ENCODE peak calls at places on chromosomes 13 and 19, in six cellular contexts. G, W, B, Y, H and O are unnamed samples.

GRCh38 chr13:109870281-109871017 is 84.1 kb upstream of the IRS2 start:
- DNase-seq in B (no peak), W (no peak), H (peak), G (no peak), Y (no peak), O (no peak)

GRCh38 chr13:113349050-113349449 is 14.9 kb downstream of the GRTP1 start:
- DNase-seq in B (no peak), W (no peak), H (no peak), G (no peak), Y (no peak), O (no peak)

GRCh38 chr19:40512473-40513344 is 45.9 kb downstream of the SPTBN4 start:
- DNase-seq in B (no peak), H (peak), W (no peak), G (no peak), Y (no peak), O (no peak)

GRCh38 chr19:45767881-45768643 is 990 bp downstream of the SIX5 start:
- DNase-seq in Y (peak), G (peak), B (no peak), W (no peak), H (peak), O (no peak)

GRCh38 chr19:33110201-33110910 is 21.6 kb upstream of the WDR88 start:
- DNase-seq in G (no peak), B (no peak), H (peak), W (no peak), Y (no peak), O (no peak)

GRCh38 chr19:31745731-31746130 is 396.5 kb upstream of the TSHZ3 start:
- DNase-seq in B (no peak), H (no peak), W (no peak), G (no peak), Y (no peak), O (no peak)

GRCh38 chr19:47110521-47111080 is 3.0 kb downstream of the ZC3H4 start:
- DNase-seq in B (peak), G (no peak), H (no peak), W (peak), Y (no peak), O (no peak)

GRCh38 chr19:12293771-12294307 is 844 bp downstream of the ZNF44 start:
- DNase-seq in G (peak), H (peak), W (peak), B (peak), Y (peak), O (peak)

GRCh38 chr13:51229141-51229540 is 6.9 kb downstream of the FAM124A start:
- DNase-seq in H (no peak), B (no peak), Y (no peak), G (no peak), W (no peak), O (no peak)

GRCh38 chr19:56383826-56384605 is 9.3 kb downstream of the ZNF582 start:
- DNase-seq in B (no peak), G (no peak), W (no peak), H (peak), Y (no peak), O (no peak)

GRCh38 chr13:113145496-113145895 is 13.0 kb upstream of the PROZ start:
- DNase-seq in G (no peak), H (no peak), B (peak), W (no peak), Y (no peak), O (peak)

GRCh38 chr19:14073925-14074838 is 1.6 kb downstream of the MISP3 start:
- DNase-seq in B (peak), G (no peak), H (no peak), Y (no peak), W (no peak), O (no peak)

GRCh38 chr13:95019886-95020285 is 281.4 kb downstream of the ABCC4 start:
- DNase-seq in H (no peak), W (no peak), B (no peak), Y (no peak), G (no peak), O (no peak)

GRCh38 chr19:38658462-38659306 is 11.2 kb downstream of the ACTN4 start:
- DNase-seq in Y (no peak), B (no peak), W (peak), G (no peak), H (peak), O (no peak)

GRCh38 chr13:111943229-111943795 is 123.6 kb upstream of the SOX1 start:
- DNase-seq in G (no peak), B (no peak), W (peak), Y (no peak), H (no peak), O (peak)

GRCh38 chr13:113088691-113089020 is 16.9 kb upstream of the F7 start:
- DNase-seq in B (no peak), Y (no peak), W (no peak), G (no peak), H (no peak), O (no peak)

GRCh38 chr19:49212302-49212701 is 54.7 kb downstream of the TRPM4 start:
- DNase-seq in B (no peak), G (no peak), Y (no peak), H (no peak), W (no peak), O (no peak)

GRCh38 chr13:18956473-18957078 is 225.0 kb downstream of the TUBA3C start:
- DNase-seq in G (no peak), B (no peak), W (no peak), H (no peak), Y (no peak), O (no peak)

GRCh38 chr19:33191501-33191900 is 2.6 kb upstream of the LRP3 start:
- DNase-seq in W (no peak), B (no peak), G (peak), Y (no peak), H (no peak), O (no peak)

GRCh38 chr13:94559201-94559795 is 36.7 kb downstream of the TGDS start:
- DNase-seq in Y (no peak), B (no peak), W (no peak), H (no peak), G (no peak), O (no peak)

GRCh38 chr19:27974082-27974513 is 1238.9 kb downstream of the UQCRFS1 start:
- DNase-seq in H (no peak), B (peak), W (no peak), G (no peak), Y (no peak), O (no peak)

GRCh38 chr19:51292971-51293370 is 18.5 kb upstream of the IGLON5 start:
- DNase-seq in W (no peak), B (no peak), Y (no peak), H (no peak), G (no peak), O (no peak)

GRCh38 chr13:20359335-20359734 is 127.2 kb upstream of the GJB6 start:
- DNase-seq in B (no peak), G (no peak), H (peak), Y (no peak), W (no peak), O (no peak)

GRCh38 chr19:15194938-15195337 is 5.9 kb downstream of the NOTCH3 start:
- DNase-seq in B (no peak), Y (no peak), W (no peak), H (peak), G (no peak), O (no peak)

GRCh38 chr19:53969366-53969765 is 6.6 kb downstream of the CACNG8 start:
- DNase-seq in Y (no peak), G (no peak), B (no peak), H (no peak), W (no peak), O (no peak)

GRCh38 chr13:48019796-48020195 is 17.7 kb upstream of the NUDT15 start:
- DNase-seq in H (no peak), G (no peak), W (no peak), Y (no peak), B (no peak), O (no peak)

GRCh38 chr19:35868172-35868822 is at the start of gene APLP1:
- DNase-seq in B (peak), H (peak), G (no peak), Y (peak), W (peak), O (no peak)

GRCh38 chr13:102131246-102131645 is 270.6 kb downstream of the FGF14 start:
- DNase-seq in H (no peak), B (no peak), Y (no peak), G (no peak), W (no peak), O (no peak)

GRCh38 chr19:41350735-41351338 is 2.9 kb downstream of the TGFB1 start:
- DNase-seq in W (no peak), Y (no peak), G (no peak), B (no peak), H (peak), O (no peak)

GRCh38 chr13:27125357-27126282 is 46.0 kb downstream of the USP12 start:
- DNase-seq in Y (no peak), W (peak), H (no peak), B (no peak), G (no peak), O (no peak)

GRCh38 chr13:30792257-30793000 is 57.1 kb downstream of the ALOX5AP start:
- DNase-seq in H (peak), G (peak), Y (peak), B (no peak), W (peak), O (no peak)